ENCODE peak calls at places on chromosomes 12 and 14, in eight cellular contexts. One of them, this sample, is unnamed.

GRCh38 chr12:61538951-61539350 is 721.3 kb upstream of the USP15 start:
- DNase-seq in adrenal gland: no peak
- DNase-seq in fibroblast of lung: no peak
- DNase-seq in upper lobe of right lung: no peak
- DNase-seq in body of pancreas: no peak
- DNase-seq in left lung: no peak
- DNase-seq in neural crest cell: no peak
- DNase-seq in Calu3: peak
- DNase-seq in this sample: no peak

GRCh38 chr12:13713746-13714400 is 267.5 kb downstream of the GRIN2B start:
- DNase-seq in adrenal gland: no peak
- DNase-seq in fibroblast of lung: no peak
- DNase-seq in upper lobe of right lung: no peak
- DNase-seq in body of pancreas: no peak
- DNase-seq in left lung: no peak
- DNase-seq in neural crest cell: no peak
- DNase-seq in Calu3: no peak
- DNase-seq in this sample: no peak

GRCh38 chr14:73402579-73402978 is 55.8 kb downstream of the NUMB start:
- DNase-seq in adrenal gland: no peak
- DNase-seq in fibroblast of lung: no peak
- DNase-seq in upper lobe of right lung: no peak
- DNase-seq in body of pancreas: no peak
- DNase-seq in left lung: no peak
- DNase-seq in neural crest cell: no peak
- DNase-seq in Calu3: no peak
- DNase-seq in this sample: no peak

GRCh38 chr12:85733984-85734383 is 102.2 kb downstream of the RASSF9 start:
- DNase-seq in adrenal gland: no peak
- DNase-seq in fibroblast of lung: peak
- DNase-seq in upper lobe of right lung: no peak
- DNase-seq in body of pancreas: no peak
- DNase-seq in left lung: no peak
- DNase-seq in neural crest cell: no peak
- DNase-seq in Calu3: no peak
- DNase-seq in this sample: no peak

GRCh38 chr12:1217191-1217949 is 226.3 kb downstream of the ERC1 start:
- DNase-seq in adrenal gland: no peak
- DNase-seq in fibroblast of lung: peak
- DNase-seq in upper lobe of right lung: no peak
- DNase-seq in body of pancreas: no peak
- DNase-seq in left lung: no peak
- DNase-seq in neural crest cell: no peak
- DNase-seq in Calu3: peak
- DNase-seq in this sample: no peak

GRCh38 chr12:57080855-57081254 is 2.3 kb upstream of the NEMP1 start:
- DNase-seq in adrenal gland: no peak
- DNase-seq in fibroblast of lung: no peak
- DNase-seq in upper lobe of right lung: no peak
- DNase-seq in body of pancreas: no peak
- DNase-seq in left lung: no peak
- DNase-seq in neural crest cell: no peak
- DNase-seq in Calu3: no peak
- DNase-seq in this sample: no peak

GRCh38 chr14:104746071-104746545 is 6.8 kb upstream of the SIVA1 start:
- DNase-seq in adrenal gland: no peak
- DNase-seq in fibroblast of lung: no peak
- DNase-seq in upper lobe of right lung: no peak
- DNase-seq in body of pancreas: no peak
- DNase-seq in left lung: no peak
- DNase-seq in neural crest cell: no peak
- DNase-seq in Calu3: no peak
- DNase-seq in this sample: no peak

GRCh38 chr12:33012226-33012625 is 115.6 kb upstream of the PKP2 start:
- DNase-seq in adrenal gland: no peak
- DNase-seq in fibroblast of lung: no peak
- DNase-seq in upper lobe of right lung: no peak
- DNase-seq in body of pancreas: no peak
- DNase-seq in left lung: no peak
- DNase-seq in neural crest cell: no peak
- DNase-seq in Calu3: peak
- DNase-seq in this sample: no peak

GRCh38 chr12:49368240-49368600 is 958 bp downstream of the SPATS2 start:
- DNase-seq in adrenal gland: no peak
- DNase-seq in fibroblast of lung: no peak
- DNase-seq in upper lobe of right lung: no peak
- DNase-seq in body of pancreas: no peak
- DNase-seq in left lung: no peak
- DNase-seq in neural crest cell: no peak
- DNase-seq in Calu3: no peak
- DNase-seq in this sample: no peak

GRCh38 chr12:12999276-12999958 is 648 bp downstream of the HEBP1 start:
- DNase-seq in adrenal gland: no peak
- DNase-seq in fibroblast of lung: peak
- DNase-seq in upper lobe of right lung: no peak
- DNase-seq in body of pancreas: no peak
- DNase-seq in left lung: no peak
- DNase-seq in neural crest cell: no peak
- DNase-seq in Calu3: peak
- DNase-seq in this sample: no peak

GRCh38 chr12:57342207-57342691 is 88.6 kb downstream of the R3HDM2 start:
- DNase-seq in adrenal gland: peak
- DNase-seq in fibroblast of lung: peak
- DNase-seq in upper lobe of right lung: no peak
- DNase-seq in body of pancreas: no peak
- DNase-seq in left lung: peak
- DNase-seq in neural crest cell: peak
- DNase-seq in Calu3: no peak
- DNase-seq in this sample: no peak

GRCh38 chr14:23125006-23125405 is 6.0 kb upstream of the CEBPE start:
- DNase-seq in adrenal gland: no peak
- DNase-seq in fibroblast of lung: no peak
- DNase-seq in upper lobe of right lung: no peak
- DNase-seq in body of pancreas: no peak
- DNase-seq in left lung: no peak
- DNase-seq in neural crest cell: no peak
- DNase-seq in Calu3: no peak
- DNase-seq in this sample: no peak

GRCh38 chr14:23294346-23294733 is 8.3 kb downstream of the PPP1R3E start:
- DNase-seq in adrenal gland: no peak
- DNase-seq in fibroblast of lung: no peak
- DNase-seq in upper lobe of right lung: no peak
- DNase-seq in body of pancreas: no peak
- DNase-seq in left lung: no peak
- DNase-seq in neural crest cell: no peak
- DNase-seq in Calu3: no peak
- DNase-seq in this sample: no peak

GRCh38 chr14:20687362-20688166 is 1.0 kb upstream of the ANG start:
- DNase-seq in adrenal gland: no peak
- DNase-seq in fibroblast of lung: no peak
- DNase-seq in upper lobe of right lung: no peak
- DNase-seq in body of pancreas: peak
- DNase-seq in left lung: no peak
- DNase-seq in neural crest cell: no peak
- DNase-seq in Calu3: no peak
- DNase-seq in this sample: no peak

GRCh38 chr14:80847093-80847492 is 94.4 kb downstream of the CEP128 start:
- DNase-seq in adrenal gland: no peak
- DNase-seq in fibroblast of lung: no peak
- DNase-seq in upper lobe of right lung: no peak
- DNase-seq in body of pancreas: no peak
- DNase-seq in left lung: no peak
- DNase-seq in neural crest cell: no peak
- DNase-seq in Calu3: no peak
- DNase-seq in this sample: no peak

GRCh38 chr14:80844872-80845271 is 96.7 kb downstream of the CEP128 start:
- DNase-seq in adrenal gland: no peak
- DNase-seq in fibroblast of lung: no peak
- DNase-seq in upper lobe of right lung: no peak
- DNase-seq in body of pancreas: no peak
- DNase-seq in left lung: no peak
- DNase-seq in neural crest cell: no peak
- DNase-seq in Calu3: no peak
- DNase-seq in this sample: no peak

GRCh38 chr14:80850197-80850814 is 91.2 kb downstream of the CEP128 start:
- DNase-seq in adrenal gland: no peak
- DNase-seq in fibroblast of lung: peak
- DNase-seq in upper lobe of right lung: no peak
- DNase-seq in body of pancreas: no peak
- DNase-seq in left lung: no peak
- DNase-seq in neural crest cell: no peak
- DNase-seq in Calu3: no peak
- DNase-seq in this sample: no peak

DNA sequence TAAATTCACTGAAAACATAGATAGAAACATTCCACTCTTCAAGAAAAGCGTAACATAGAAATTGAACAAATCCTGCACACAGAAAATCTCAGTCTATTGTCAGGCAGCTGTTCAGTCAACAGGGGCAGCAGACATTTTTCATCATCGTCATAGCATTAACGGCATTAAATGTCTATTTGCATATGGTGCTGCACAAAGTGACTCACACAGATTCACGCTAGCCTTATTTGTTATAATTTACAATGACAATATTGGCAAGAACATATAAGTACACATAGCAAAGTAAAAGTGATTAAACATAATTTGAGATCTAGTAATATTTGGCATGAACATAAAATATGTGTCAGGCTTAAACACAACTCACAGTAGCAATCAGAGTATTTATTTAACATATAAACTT is 95.7 kb downstream of the CEP128 start:
- DNase-seq in adrenal gland: no peak
- DNase-seq in fibroblast of lung: no peak
- DNase-seq in upper lobe of right lung: no peak
- DNase-seq in body of pancreas: no peak
- DNase-seq in left lung: no peak
- DNase-seq in neural crest cell: no peak
- DNase-seq in Calu3: no peak
- DNase-seq in this sample: no peak
- TF ChIP-seq CTCF in adrenal gland: no peak
- TF ChIP-seq CTCF in fibroblast of lung: no peak
- TF ChIP-seq CTCF in upper lobe of right lung: no peak
- TF ChIP-seq CTCF in body of pancreas: no peak
- TF ChIP-seq CTCF in left lung: no peak
- TF ChIP-seq CTCF in neural crest cell: no peak
- TF ChIP-seq CTCF in Calu3: no peak
- TF ChIP-seq CTCF in this sample: no peak

DNA sequence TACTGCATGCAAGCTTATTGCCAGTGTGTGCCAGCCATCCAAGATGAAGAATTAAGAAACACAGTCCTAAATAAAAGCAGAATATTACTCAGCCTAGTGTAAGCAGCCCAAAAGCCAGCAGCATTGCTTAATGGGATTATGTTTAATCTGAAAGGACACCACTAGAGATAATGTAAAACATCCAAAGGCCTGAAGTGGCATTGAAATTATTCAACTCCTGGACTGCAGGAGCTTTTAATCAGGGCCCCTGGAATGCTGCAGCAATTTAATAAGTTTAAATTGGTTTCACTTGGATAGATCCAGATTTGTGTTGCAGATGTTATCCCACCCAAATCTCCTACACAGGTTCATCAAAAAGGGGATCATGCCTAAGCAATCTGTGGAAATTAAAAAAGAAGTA is 193.0 kb downstream of the C12orf50 start:
- DNase-seq in adrenal gland: no peak
- DNase-seq in fibroblast of lung: no peak
- DNase-seq in upper lobe of right lung: no peak
- DNase-seq in body of pancreas: no peak
- DNase-seq in left lung: no peak
- DNase-seq in neural crest cell: no peak
- DNase-seq in Calu3: no peak
- DNase-seq in this sample: no peak
- TF ChIP-seq CTCF in adrenal gland: no peak
- TF ChIP-seq CTCF in fibroblast of lung: no peak
- TF ChIP-seq CTCF in upper lobe of right lung: no peak
- TF ChIP-seq CTCF in body of pancreas: no peak
- TF ChIP-seq CTCF in left lung: no peak
- TF ChIP-seq CTCF in neural crest cell: no peak
- TF ChIP-seq CTCF in Calu3: no peak
- TF ChIP-seq CTCF in this sample: no peak

GRCh38 chr14:97180304-97181200 is 383.4 kb downstream of the VRK1 start:
- DNase-seq in adrenal gland: peak
- DNase-seq in fibroblast of lung: peak
- DNase-seq in upper lobe of right lung: no peak
- DNase-seq in body of pancreas: no peak
- DNase-seq in left lung: no peak
- DNase-seq in neural crest cell: no peak
- DNase-seq in Calu3: no peak
- DNase-seq in this sample: peak

GRCh38 chr14:97179573-97179972 is 382.4 kb downstream of the VRK1 start:
- DNase-seq in adrenal gland: no peak
- DNase-seq in fibroblast of lung: peak
- DNase-seq in upper lobe of right lung: no peak
- DNase-seq in body of pancreas: no peak
- DNase-seq in left lung: no peak
- DNase-seq in neural crest cell: no peak
- DNase-seq in Calu3: no peak
- DNase-seq in this sample: no peak

GRCh38 chr14:97177635-97178034 is 380.5 kb downstream of the VRK1 start:
- DNase-seq in adrenal gland: no peak
- DNase-seq in fibroblast of lung: no peak
- DNase-seq in upper lobe of right lung: no peak
- DNase-seq in body of pancreas: no peak
- DNase-seq in left lung: no peak
- DNase-seq in neural crest cell: no peak
- DNase-seq in Calu3: no peak
- DNase-seq in this sample: no peak

GRCh38 chr14:97178781-97179180 is 381.6 kb downstream of the VRK1 start:
- DNase-seq in adrenal gland: no peak
- DNase-seq in fibroblast of lung: peak
- DNase-seq in upper lobe of right lung: no peak
- DNase-seq in body of pancreas: no peak
- DNase-seq in left lung: no peak
- DNase-seq in neural crest cell: no peak
- DNase-seq in Calu3: no peak
- DNase-seq in this sample: no peak

DNA sequence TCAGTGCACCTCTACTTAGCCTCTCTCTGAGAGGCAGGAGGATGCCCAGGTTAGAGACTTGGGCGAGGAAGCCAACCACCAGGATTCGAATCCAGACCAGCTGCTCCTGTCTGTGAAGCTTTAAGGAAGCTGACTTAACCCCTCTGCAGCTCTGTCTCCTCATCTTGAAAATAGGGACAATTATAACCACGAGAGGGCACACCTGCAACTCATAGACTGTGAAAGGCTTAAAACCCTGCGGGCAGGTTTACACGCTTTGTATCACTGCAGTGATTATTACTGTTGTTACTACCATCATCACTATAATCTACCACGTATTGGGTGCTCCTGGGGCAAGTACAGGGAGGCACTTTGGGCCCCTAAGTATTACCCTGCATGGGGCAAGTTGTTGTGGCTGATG is 379.8 kb downstream of the VRK1 start:
- DNase-seq in adrenal gland: no peak
- DNase-seq in fibroblast of lung: peak
- DNase-seq in upper lobe of right lung: no peak
- DNase-seq in body of pancreas: no peak
- DNase-seq in left lung: no peak
- DNase-seq in neural crest cell: no peak
- DNase-seq in Calu3: peak
- DNase-seq in this sample: no peak
- TF ChIP-seq CTCF in adrenal gland: no peak
- TF ChIP-seq CTCF in fibroblast of lung: no peak
- TF ChIP-seq CTCF in upper lobe of right lung: peak
- TF ChIP-seq CTCF in body of pancreas: no peak
- TF ChIP-seq CTCF in left lung: no peak
- TF ChIP-seq CTCF in neural crest cell: peak
- TF ChIP-seq CTCF in Calu3: no peak
- TF ChIP-seq CTCF in this sample: peak

GRCh38 chr14:92676031-92676430 is 72.4 kb downstream of the LGMN start:
- DNase-seq in adrenal gland: no peak
- DNase-seq in fibroblast of lung: no peak
- DNase-seq in upper lobe of right lung: peak
- DNase-seq in body of pancreas: no peak
- DNase-seq in left lung: peak
- DNase-seq in neural crest cell: no peak
- DNase-seq in Calu3: no peak
- DNase-seq in this sample: peak
- TF ChIP-seq CTCF in adrenal gland: no peak
- TF ChIP-seq CTCF in fibroblast of lung: no peak
- TF ChIP-seq CTCF in upper lobe of right lung: no peak
- TF ChIP-seq CTCF in body of pancreas: no peak
- TF ChIP-seq CTCF in left lung: no peak
- TF ChIP-seq CTCF in neural crest cell: no peak
- TF ChIP-seq CTCF in Calu3: no peak
- TF ChIP-seq CTCF in this sample: no peak

This sample was measured in chondrocyte.